ENCODE peak calls at places on chromosomes 11 and 22, in nine cellular contexts. I is vagina, J is stomach, A is sigmoid colon, P is HL-60, F is breast epithelium, Q is HCT116, O is prostate gland, S is K562. E is an unnamed sample.

GRCh38 chr11:47756208-47756607 is 10.9 kb downstream of the FNBP4 start:
- DNase-seq in I (no peak), J (no peak), A (no peak), P (no peak), F (no peak), Q (no peak), O (no peak), S (no peak), E (no peak)

GRCh38 chr11:47236482-47236881 is 12.1 kb downstream of the ACP2 start:
- DNase-seq in I (no peak), J (no peak), A (no peak), P (no peak), F (no peak), Q (no peak), O (no peak), S (no peak), E (no peak)

GRCh38 chr11:67463680-67464410 is 5.2 kb downstream of the TMEM134 start:
- DNase-seq in I (no peak), J (peak), A (peak), P (peak), F (peak), Q (peak), O (no peak), S (peak), E (no peak)

GRCh38 chr22:50620861-50621490 is 7.0 kb downstream of the ARSA start:
- DNase-seq in I (no peak), J (no peak), A (no peak), P (no peak), F (no peak), Q (no peak), O (no peak), S (no peak), E (no peak)

GRCh38 chr11:11594162-11594561 is 27.6 kb downstream of the GALNT18 start:
- DNase-seq in I (no peak), J (no peak), A (no peak), P (no peak), F (no peak), Q (no peak), O (no peak), S (no peak), E (no peak)

GRCh38 chr22:36155702-36156101 is 4.9 kb downstream of the APOL3 start:
- DNase-seq in I (no peak), J (peak), A (peak), P (no peak), F (no peak), Q (no peak), O (no peak), S (peak), E (peak)

GRCh38 chr11:61370349-61371005 is 8.3 kb downstream of the TMEM138 start:
- DNase-seq in I (no peak), J (no peak), A (no peak), P (no peak), F (no peak), Q (no peak), O (no peak), S (no peak), E (no peak)

GRCh38 chr11:95466406-95466805 is 235.4 kb upstream of the SESN3 start:
- DNase-seq in I (no peak), J (no peak), A (no peak), P (no peak), F (no peak), Q (no peak), O (no peak), S (no peak), E (no peak)

GRCh38 chr11:12079726-12080556 is 30.4 kb upstream of the MICAL2 start:
- DNase-seq in I (no peak), J (peak), A (peak), P (no peak), F (peak), Q (peak), O (no peak), S (no peak), E (peak)

GRCh38 chr11:105903113-105903512 is 118.9 kb downstream of the MSANTD4 start:
- DNase-seq in I (no peak), J (no peak), A (no peak), P (no peak), F (no peak), Q (no peak), O (no peak), S (no peak), E (no peak)

GRCh38 chr22:19488884-19489843 is 9.4 kb downstream of the CDC45 start:
- DNase-seq in I (no peak), J (no peak), A (no peak), P (no peak), F (no peak), Q (no peak), O (no peak), S (peak), E (no peak)

GRCh38 chr11:92888701-92889100 is 80.8 kb upstream of the MTNR1B start:
- DNase-seq in I (no peak), J (no peak), A (no peak), P (no peak), F (no peak), Q (no peak), O (no peak), S (peak), E (no peak)

GRCh38 chr22:43553451-43554258 is 141.8 kb downstream of the MPPED1 start:
- DNase-seq in I (peak), J (no peak), A (peak), P (no peak), F (peak), Q (no peak), O (no peak), S (no peak), E (peak)

GRCh38 chr11:65381721-65382035 is 768 bp downstream of the SLC25A45 start:
- DNase-seq in I (no peak), J (no peak), A (no peak), P (no peak), F (no peak), Q (peak), O (peak), S (peak), E (no peak)

GRCh38 chr22:29840498-29840897 is 2.4 kb upstream of the ASCC2 start:
- DNase-seq in I (no peak), J (no peak), A (no peak), P (no peak), F (no peak), Q (no peak), O (no peak), S (peak), E (no peak)

GRCh38 chr11:65417221-65417701 is 5.3 kb upstream of the NEAT1 start:
- DNase-seq in I (peak), J (peak), A (peak), P (no peak), F (no peak), Q (no peak), O (peak), S (no peak), E (no peak)

GRCh38 chr11:93552874-93553273 is 9.7 kb upstream of the SMCO4 start:
- DNase-seq in I (no peak), J (no peak), A (no peak), P (no peak), F (no peak), Q (no peak), O (no peak), S (no peak), E (no peak)

GRCh38 chr22:20968281-20968977 is 1.4 kb downstream of the AIFM3 start:
- DNase-seq in I (no peak), J (no peak), A (no peak), P (no peak), F (no peak), Q (no peak), O (no peak), S (no peak), E (no peak)

GRCh38 chr11:61392991-61393595 is 706 bp downstream of the TMEM216 start:
- DNase-seq in I (no peak), J (no peak), A (no peak), P (no peak), F (no peak), Q (no peak), O (no peak), S (peak), E (no peak)

GRCh38 chr11:108647701-108648527 is 17.0 kb upstream of the DDX10 start:
- DNase-seq in I (no peak), J (peak), A (no peak), P (no peak), F (peak), Q (peak), O (peak), S (peak), E (no peak)

GRCh38 chr11:116513894-116514293 is 258.9 kb downstream of the BUD13 start:
- DNase-seq in I (no peak), J (no peak), A (no peak), P (no peak), F (no peak), Q (peak), O (no peak), S (peak), E (no peak)

GRCh38 chr11:74443071-74443864 is 24.1 kb downstream of the KCNE3 start:
- DNase-seq in I (no peak), J (peak), A (no peak), P (no peak), F (peak), Q (peak), O (peak), S (peak), E (no peak)

GRCh38 chr11:10263929-10264328 is 30.1 kb downstream of the SBF2 start:
- DNase-seq in I (no peak), J (no peak), A (no peak), P (no peak), F (no peak), Q (no peak), O (no peak), S (no peak), E (no peak)

GRCh38 chr22:36238348-36239149 is 778 bp downstream of the APOL2 start:
- DNase-seq in I (peak), J (no peak), A (no peak), P (no peak), F (no peak), Q (no peak), O (peak), S (peak), E (no peak)

GRCh38 chr11:76822406-76822805 is 38.3 kb upstream of the ACER3 start:
- DNase-seq in I (no peak), J (no peak), A (no peak), P (no peak), F (no peak), Q (no peak), O (no peak), S (no peak), E (no peak)

GRCh38 chr22:24977370-24978230 is 25.1 kb downstream of the KIAA1671 start:
- DNase-seq in I (no peak), J (no peak), A (peak), P (no peak), F (no peak), Q (no peak), O (peak), S (no peak), E (no peak)

GRCh38 chr11:9711454-9712307 is 47.8 kb downstream of the SWAP70 start:
- DNase-seq in I (no peak), J (no peak), A (no peak), P (no peak), F (no peak), Q (no peak), O (no peak), S (peak), E (no peak)

GRCh38 chr11:5362017-5362625 is 10.8 kb downstream of the OR51B6 start:
- DNase-seq in I (no peak), J (no peak), A (no peak), P (no peak), F (no peak), Q (no peak), O (no peak), S (no peak), E (no peak)

GRCh38 chr11:61295596-61295926 is 445 bp upstream of the VWCE start:
- DNase-seq in I (no peak), J (peak), A (no peak), P (no peak), F (no peak), Q (no peak), O (no peak), S (no peak), E (no peak)

GRCh38 chr22:19663821-19664325 is 50.4 kb upstream of the SEPTIN5 start:
- DNase-seq in I (no peak), J (no peak), A (no peak), P (no peak), F (no peak), Q (no peak), O (no peak), S (peak), E (no peak)

GRCh38 chr11:96817488-96817887 is 427.7 kb downstream of the JRKL start:
- DNase-seq in I (no peak), J (no peak), A (no peak), P (no peak), F (no peak), Q (no peak), O (no peak), S (peak), E (no peak)

GRCh38 chr11:44611687-44612437 is 46.4 kb downstream of the CD82 start:
- DNase-seq in I (no peak), J (no peak), A (no peak), P (no peak), F (no peak), Q (no peak), O (no peak), S (no peak), E (no peak)

GRCh38 chr22:41256254-41256897 is 15.6 kb upstream of the CHADL start:
- DNase-seq in I (no peak), J (no peak), A (no peak), P (no peak), F (no peak), Q (no peak), O (no peak), S (no peak), E (no peak)

GRCh38 chr11:4704054-4704789 is at the start of gene MMP26:
- DNase-seq in I (no peak), J (no peak), A (no peak), P (no peak), F (no peak), Q (no peak), O (peak), S (no peak), E (no peak)

GRCh38 chr11:64362339-64362738 is 3.4 kb downstream of the RPS6KA4 start:
- DNase-seq in I (no peak), J (no peak), A (no peak), P (no peak), F (no peak), Q (no peak), O (no peak), S (no peak), E (no peak)

GRCh38 chr22:48632641-48633246 is 1194.9 kb downstream of the BRD1 start:
- DNase-seq in I (no peak), J (no peak), A (no peak), P (no peak), F (no peak), Q (no peak), O (no peak), S (no peak), E (no peak)

GRCh38 chr11:85475637-85476517 is 151.3 kb downstream of the DLG2 start:
- DNase-seq in I (no peak), J (no peak), A (no peak), P (no peak), F (no peak), Q (no peak), O (no peak), S (no peak), E (no peak)
- H3K4me3 ChIP-seq in I (no peak), J (no peak), A (no peak), P (no peak), F (no peak), Q (no peak), O (no peak), S (no peak), E (no peak)

GRCh38 chr11:2139691-2140337 is 625 bp upstream of the IGF2 start:
- DNase-seq in I (no peak), J (no peak), A (no peak), P (no peak), F (no peak), Q (no peak), O (no peak), S (no peak), E (no peak)

GRCh38 chr11:2138436-2139117 is 612 bp downstream of the IGF2 start:
- DNase-seq in I (no peak), J (no peak), A (no peak), P (no peak), F (no peak), Q (no peak), O (no peak), S (no peak), E (no peak)

GRCh38 chr11:2138075-2138435 is 1.1 kb downstream of the IGF2 start:
- DNase-seq in I (no peak), J (no peak), A (no peak), P (no peak), F (no peak), Q (no peak), O (no peak), S (no peak), E (no peak)

GRCh38 chr11:2140411-2141400 is 1.5 kb upstream of the IGF2 start:
- DNase-seq in I (no peak), J (no peak), A (no peak), P (no peak), F (no peak), Q (no peak), O (no peak), S (no peak), E (no peak)

GRCh38 chr11:2139118-2139490 is at the start of gene IGF2:
- DNase-seq in I (no peak), J (no peak), A (no peak), P (no peak), F (no peak), Q (no peak), O (no peak), S (no peak), E (no peak)
- TF ChIP-seq POLR2AphosphoS5 in I (no peak), J (no peak), A (no peak), P (no peak), F (no peak), Q (no peak), O (no peak), S (no peak), E (no peak)

GRCh38 chr11:72466410-72466809 is 32.1 kb upstream of the CLPB start:
- DNase-seq in I (no peak), J (no peak), A (no peak), P (no peak), F (no peak), Q (no peak), O (no peak), S (no peak), E (no peak)
- TF ChIP-seq CTCF in I (no peak), J (no peak), A (no peak), P (no peak), F (no peak), Q (no peak), O (no peak), S (no peak), E (no peak)

DNA sequence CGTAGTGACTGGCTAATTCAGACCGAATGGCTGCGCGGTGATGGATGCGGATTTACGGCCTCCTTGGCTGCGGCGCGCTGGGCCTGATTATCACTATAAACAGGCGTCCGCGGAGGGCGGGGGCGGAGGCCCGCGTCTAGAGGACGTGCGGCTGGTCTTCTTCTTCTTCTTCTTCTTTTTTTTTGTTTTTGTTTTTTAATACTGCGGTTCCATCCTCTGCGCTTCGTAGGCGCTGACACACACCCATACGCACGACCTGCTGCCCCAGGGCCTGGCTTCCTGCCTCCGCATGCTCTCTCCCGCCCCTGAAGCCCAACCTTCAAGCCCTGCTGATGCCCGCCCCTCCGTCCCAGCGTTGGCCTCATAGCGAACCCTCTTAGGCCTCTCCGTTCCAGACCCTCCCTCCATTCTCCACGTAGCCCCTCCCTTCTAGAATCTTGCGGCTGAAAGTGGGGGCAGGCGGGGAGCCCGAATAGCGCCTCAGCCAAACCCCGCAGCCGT is 2.7 kb upstream of the SLC6A5 start:
- DNase-seq in I (no peak), J (no peak), A (no peak), P (no peak), F (no peak), Q (no peak), O (no peak), S (peak), E (no peak)
- H3K4me3 ChIP-seq in I (peak), J (peak), A (no peak), P (no peak), F (peak), Q (no peak), O (no peak), S (no peak), E (peak)

DNA sequence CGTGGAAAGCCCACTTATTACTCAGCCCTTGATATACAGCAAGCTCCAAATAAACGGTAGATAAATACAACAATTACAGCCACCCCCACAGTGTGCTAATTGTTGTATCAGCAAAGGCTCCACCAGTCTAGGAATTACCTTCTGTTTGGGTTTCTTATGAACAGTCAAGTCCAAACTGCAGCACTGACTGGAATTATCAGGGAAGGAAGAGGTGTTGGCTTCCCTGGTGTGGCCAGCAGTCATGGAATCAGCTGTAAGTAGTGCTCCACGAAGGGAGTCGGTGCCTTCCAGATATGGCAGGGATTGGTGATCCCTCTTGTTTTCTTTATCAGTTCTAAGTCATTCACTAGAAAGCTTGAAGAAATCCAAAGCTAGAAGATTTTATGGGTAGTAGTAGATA is 209.1 kb downstream of the SNX19 start:
- DNase-seq in I (no peak), J (no peak), A (no peak), P (no peak), F (no peak), Q (no peak), O (no peak), S (no peak), E (peak)
- TF ChIP-seq POLR2AphosphoS5 in I (no peak), J (no peak), A (no peak), P (no peak), F (no peak), Q (no peak), O (no peak), S (no peak), E (no peak)

GRCh38 chr22:44956835-44957234 is 53.0 kb downstream of the PHF21B start:
- DNase-seq in I (no peak), J (no peak), A (no peak), P (no peak), F (no peak), Q (no peak), O (no peak), S (no peak), E (no peak)
- TF ChIP-seq CTCF in I (no peak), J (no peak), A (no peak), P (no peak), F (no peak), Q (no peak), O (no peak), S (no peak), E (no peak)

GRCh38 chr22:26484360-26484706 is 656 bp downstream of the SRRD start:
- DNase-seq in I (no peak), J (no peak), A (no peak), P (peak), F (no peak), Q (no peak), O (no peak), S (peak), E (no peak)

GRCh38 chr22:26485991-26486390 is 2.3 kb downstream of the SRRD start:
- DNase-seq in I (no peak), J (no peak), A (no peak), P (no peak), F (no peak), Q (no peak), O (no peak), S (no peak), E (no peak)

GRCh38 chr22:26483439-26484359 is at the start of the genes HPS4 and SRRD:
- DNase-seq in I (no peak), J (peak), A (peak), P (peak), F (peak), Q (peak), O (peak), S (peak), E (peak)

GRCh38 chr22:26486394-26486793 is 2.7 kb downstream of the SRRD start:
- DNase-seq in I (no peak), J (no peak), A (no peak), P (no peak), F (no peak), Q (no peak), O (no peak), S (no peak), E (no peak)

DNA sequence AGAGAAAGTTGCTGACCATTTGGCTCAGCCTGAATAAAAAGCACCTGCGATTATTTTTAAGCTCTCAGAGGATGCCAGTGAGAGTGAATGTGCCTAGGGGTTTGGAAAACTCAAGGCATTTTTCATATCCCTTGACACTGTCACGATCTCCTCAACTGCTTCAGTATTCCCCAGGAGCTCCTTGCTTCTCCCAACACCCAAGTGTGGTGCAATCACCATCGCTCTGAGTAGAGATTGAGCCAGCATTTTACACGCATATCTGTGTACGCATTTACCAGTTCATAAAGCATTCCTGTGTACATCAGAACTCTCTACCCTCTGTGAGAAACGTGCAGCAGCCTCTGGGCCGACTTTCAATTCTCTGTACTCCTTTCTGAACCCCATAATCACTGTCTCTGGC is 1.3 kb downstream of the SRRD start:
- DNase-seq in I (no peak), J (no peak), A (no peak), P (no peak), F (no peak), Q (no peak), O (no peak), S (no peak), E (no peak)
- H3K4me3 ChIP-seq in I (no peak), J (peak), A (no peak), P (no peak), F (no peak), Q (peak), O (no peak), S (peak), E (no peak)

E was measured in esophagus muscularis mucosa.